ENCODE peak calls at places on chromosomes 16 and 17, in eight cellular contexts. I, P, K, O, H, V, N and L are unnamed samples. For H3K36me3, the result is how much of the 10 kb centered on the place peaks cover.

GRCh38 chr16:67654069-67654911 is 5.8 kb downstream of the ACD start:
- DNase-seq in V (no peak), O (no peak), N (no peak), P (peak), K (no peak), I (no peak), H (no peak), L (no peak)

GRCh38 chr17:13740692-13741091 is 139.0 kb upstream of the HS3ST3A1 start:
- DNase-seq in P (no peak), H (no peak), V (no peak), N (no peak), I (no peak), O (no peak), K (no peak), L (no peak)

GRCh38 chr17:43734376-43734775 is 24.2 kb downstream of the SOST start:
- DNase-seq in O (peak), P (no peak), I (no peak), H (no peak), K (no peak), N (no peak), V (no peak), L (no peak)

GRCh38 chr16:28295213-28295612 is 2.9 kb downstream of the SBK1 start:
- DNase-seq in N (no peak), I (no peak), K (no peak), H (no peak), V (no peak), P (no peak), O (no peak), L (no peak)

GRCh38 chr16:15769239-15769638 is 87.6 kb downstream of the MYH11 start:
- DNase-seq in O (no peak), K (no peak), P (no peak), I (no peak), V (no peak), N (no peak), H (no peak), L (no peak)

GRCh38 chr16:84686702-84687298 is 13.0 kb upstream of the USP10 start:
- DNase-seq in V (no peak), K (no peak), N (peak), I (no peak), O (no peak), P (no peak), H (no peak), L (no peak)

GRCh38 chr17:64534187-64534586 is 27.4 kb downstream of the CEP95 start:
- DNase-seq in O (no peak), P (no peak), V (no peak), I (peak), K (peak), H (no peak), N (no peak), L (no peak)

GRCh38 chr17:66676421-66676820 is 158.5 kb upstream of the CACNG5 start:
- DNase-seq in V (no peak), H (no peak), P (no peak), I (peak), K (peak), O (no peak), N (no peak), L (no peak)

GRCh38 chr17:59456428-59456827 is 109.0 kb upstream of the DHX40 start:
- DNase-seq in K (no peak), P (no peak), H (no peak), I (no peak), V (no peak), O (no peak), N (no peak), L (no peak)

GRCh38 chr16:83549836-83550569 is 257.8 kb upstream of the HSBP1 start:
- DNase-seq in N (no peak), P (no peak), O (no peak), K (no peak), I (no peak), V (no peak), H (no peak), L (no peak)

GRCh38 chr17:47686276-47686635 is 7.7 kb upstream of the TBKBP1 start:
- DNase-seq in O (no peak), H (no peak), N (no peak), K (peak), I (no peak), P (no peak), V (no peak), L (no peak)

GRCh38 chr16:88969361-88969831 is 7.6 kb downstream of the CBFA2T3 start:
- DNase-seq in I (no peak), N (no peak), P (no peak), K (no peak), H (no peak), V (no peak), O (no peak), L (no peak)

GRCh38 chr16:12095275-12096161 is 119.0 kb downstream of the SNX29 start:
- DNase-seq in H (peak), K (peak), P (peak), I (peak), V (peak), O (peak), N (peak), L (peak)

GRCh38 chr16:65244811-65245210 is 122.9 kb upstream of the CDH11 start:
- DNase-seq in K (no peak), V (no peak), P (no peak), H (no peak), O (no peak), N (no peak), I (no peak), L (no peak)

GRCh38 chr16:87072101-87072500 is 245.1 kb downstream of the C16orf95 start:
- DNase-seq in H (no peak), I (no peak), P (no peak), N (peak), O (no peak), K (no peak), V (no peak), L (no peak)

GRCh38 chr17:16122697-16123434 is 92.5 kb downstream of the NCOR1 start:
- DNase-seq in N (no peak), H (no peak), P (no peak), V (no peak), I (no peak), K (peak), O (no peak), L (no peak)

GRCh38 chr17:17112628-17113200 is 70.5 kb downstream of the MPRIP start:
- DNase-seq in H (peak), P (no peak), V (no peak), O (no peak), N (no peak), I (no peak), K (no peak), L (no peak)

GRCh38 chr17:7383742-7384488 is 3.0 kb downstream of the TNK1 start:
- DNase-seq in O (no peak), I (no peak), V (peak), K (no peak), P (peak), H (peak), N (no peak), L (no peak)

GRCh38 chr16:53542283-53542682 is 39.3 kb upstream of the AKTIP start:
- DNase-seq in O (no peak), K (no peak), I (no peak), N (no peak), H (no peak), P (no peak), V (no peak), L (no peak)

GRCh38 chr16:88384222-88385111 is 1.7 kb downstream of the ZNF469 start:
- DNase-seq in O (no peak), P (peak), V (no peak), I (peak), N (peak), H (no peak), K (no peak), L (no peak)

GRCh38 chr16:23974223-23974622 is 138.4 kb downstream of the PRKCB start:
- DNase-seq in N (no peak), V (no peak), I (no peak), H (no peak), O (no peak), P (no peak), K (no peak), L (no peak)

GRCh38 chr17:61149862-61150362 is 249.7 kb upstream of the TBX2 start:
- DNase-seq in P (peak), H (no peak), I (no peak), K (no peak), V (no peak), N (no peak), O (no peak), L (no peak)

GRCh38 chr17:75440738-75441448 is 15.5 kb upstream of the TMEM94 start:
- DNase-seq in O (no peak), V (no peak), H (no peak), P (no peak), I (no peak), N (no peak), K (no peak), L (no peak)

GRCh38 chr16:53504161-53504663 is 1.2 kb upstream of the AKTIP start:
- DNase-seq in H (peak), K (no peak), V (peak), I (peak), P (peak), O (no peak), N (peak), L (peak)

GRCh38 chr16:84449156-84450140 is 55.0 kb downstream of the MEAK7 start:
- DNase-seq in K (no peak), I (no peak), N (peak), V (no peak), P (no peak), H (no peak), O (no peak), L (no peak)

GRCh38 chr16:23729503-23730424 is 16.7 kb upstream of the ERN2 start:
- DNase-seq in I (peak), P (peak), H (no peak), O (no peak), V (no peak), N (no peak), K (peak), L (no peak)

GRCh38 chr16:75307506-75307905 is 56.1 kb upstream of the BCAR1 start:
- DNase-seq in N (no peak), P (no peak), H (no peak), I (no peak), V (no peak), K (no peak), O (no peak), L (no peak)
- H3K36me3 ChIP-seq in N (under half), P (under half), H (under half), I (under half), V (under half), K (under half), O (under half), L (under half)

GRCh38 chr16:73420244-73421040 is 372.5 kb upstream of the ZFHX3 start:
- DNase-seq in K (peak), V (no peak), I (no peak), N (no peak), H (no peak), P (no peak), O (no peak), L (no peak)
- H3K36me3 ChIP-seq in K (under half), V (under half), I (under half), N (under half), H (under half), P (under half), O (under half), L (under half)

GRCh38 chr17:37614823-37615222 is 5.6 kb upstream of the SYNRG start:
- DNase-seq in V (no peak), I (no peak), P (no peak), K (peak), O (no peak), H (no peak), N (no peak), L (no peak)
- H3K36me3 ChIP-seq in V (under half), I (under half), P (under half), K (under half), O (half or more), H (half or more), N (half or more), L (under half)

DNA sequence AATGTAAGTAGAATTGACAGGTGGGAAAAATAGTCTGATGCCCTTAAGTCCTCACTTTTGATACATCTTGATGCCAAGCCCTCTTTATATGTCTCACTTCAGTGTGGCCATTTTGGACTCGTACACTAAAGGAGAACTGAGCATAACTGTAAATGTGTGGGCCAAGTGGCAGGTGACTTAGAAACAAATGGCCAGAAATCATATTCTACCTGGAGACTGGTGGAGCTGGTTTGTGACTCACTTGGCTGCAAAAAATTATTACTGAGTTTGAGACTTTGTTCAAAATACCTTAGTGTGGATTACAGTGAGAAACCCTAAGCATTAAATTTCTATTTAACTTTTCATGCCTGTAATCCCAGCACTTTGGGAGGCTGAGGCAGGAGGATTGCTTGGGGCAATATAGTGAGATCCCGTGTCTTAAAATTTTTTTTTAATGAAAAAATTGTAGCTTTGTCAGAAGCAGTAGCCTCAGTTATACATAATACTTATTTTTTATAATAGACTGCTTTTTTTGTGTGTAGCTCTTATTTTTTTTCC is 5.0 kb downstream of the HAPSTR1 start:
- DNase-seq in N (no peak), I (peak), V (no peak), H (no peak), P (no peak), O (no peak), K (peak), L (no peak)
- H3K36me3 ChIP-seq in N (under half), I (half or more), V (under half), H (under half), P (half or more), O (half or more), K (under half), L (under half)

GRCh38 chr17:32356750-32357149 is 6.8 kb downstream of the ZNF207 start:
- DNase-seq in I (peak), P (no peak), H (no peak), O (no peak), V (no peak), N (no peak), K (peak), L (no peak)

GRCh38 chr17:32357615-32358014 is 7.7 kb downstream of the ZNF207 start:
- DNase-seq in P (no peak), I (no peak), O (no peak), H (no peak), K (peak), V (no peak), N (no peak), L (no peak)

GRCh38 chr17:32356378-32356743 is 6.4 kb downstream of the ZNF207 start:
- DNase-seq in O (no peak), V (no peak), I (no peak), H (no peak), K (no peak), P (no peak), N (no peak), L (no peak)

GRCh38 chr17:32350662-32351418 is 883 bp downstream of the ZNF207 start:
- DNase-seq in O (no peak), V (peak), I (peak), H (no peak), P (no peak), K (peak), N (no peak), L (peak)

DNA sequence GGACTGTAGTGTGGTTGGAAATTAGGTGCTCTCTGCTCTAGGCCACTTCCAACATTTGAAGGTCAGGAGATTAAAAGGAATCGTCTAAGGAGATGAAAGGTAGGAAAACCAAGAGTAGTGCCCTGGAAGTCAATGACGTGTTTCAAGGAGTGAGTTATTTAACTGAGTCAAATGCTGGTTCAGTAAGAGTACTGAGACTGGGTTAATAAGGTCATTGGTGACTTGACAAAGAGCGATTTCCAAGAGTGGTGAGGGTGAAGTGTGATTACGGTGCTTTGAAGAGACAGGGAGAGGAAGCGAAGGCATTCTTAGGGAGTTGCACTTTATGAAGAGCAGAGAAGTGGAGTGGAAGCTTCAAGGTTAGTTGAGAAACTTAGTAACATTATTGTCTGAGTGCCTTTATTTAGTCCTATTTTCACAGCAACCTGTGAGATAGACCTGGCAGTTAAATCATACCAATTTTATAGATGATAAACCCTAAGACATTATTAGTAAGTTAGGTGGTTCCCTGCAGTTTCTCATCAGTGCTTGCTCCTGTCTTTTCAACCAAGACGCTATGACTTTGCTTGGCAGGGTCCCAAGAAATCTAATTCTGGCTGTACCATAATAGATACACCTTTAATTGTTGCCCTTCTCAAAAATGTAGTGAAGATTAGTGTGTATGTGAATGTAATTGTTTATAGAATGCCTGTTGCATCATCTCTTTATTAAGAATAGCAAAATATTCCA is 5.9 kb downstream of the ZNF207 start:
- DNase-seq in H (no peak), I (no peak), O (no peak), K (peak), N (no peak), P (no peak), V (no peak), L (no peak)
- H3K36me3 ChIP-seq in H (half or more), I (half or more), O (half or more), K (under half), N (under half), P (half or more), V (under half), L (half or more)

GRCh38 chr17:81593105-81593871 is 41.1 kb upstream of the FAAP100 start:
- DNase-seq in O (no peak), V (no peak), K (no peak), I (no peak), N (no peak), P (no peak), H (no peak), L (no peak)
- H3K36me3 ChIP-seq in O (half or more), V (half or more), K (under half), I (under half), N (half or more), P (half or more), H (half or more), L (half or more)